ENCODE peak calls at places on chromosomes 2 and 18, in eight cellular contexts. E is kidney epithelial cell; Q is KBM-7; H is NCI-H345; X is AG20443; M is Calu3; P is activated T-helper 1 cell treated with anti-CD3 and anti-CD28 coated beads, Interleukin-12 subunit alpha, Interleukin-12 subunit beta, Interleukin-2, Interleukin-4 antibody, amounts not matched to agents 30 ng/mL and 10 ng/mL and 1 ng/mL, durations not matched to agents 14 hours and 24 hours and 36 hours; W is nucleus accumbens. B is an unnamed sample.

GRCh38 chr2:176595986-176596385 is 326.7 kb downstream of the MTX2 start:
- DNase-seq in E (no peak), Q (no peak), H (no peak), X (no peak), M (no peak), P (no peak), W (no peak), B (no peak)

GRCh38 chr18:7593194-7593819 is 26.2 kb downstream of the PTPRM start:
- DNase-seq in E (no peak), Q (no peak), H (no peak), X (no peak), M (no peak), P (no peak), W (no peak), B (no peak)

GRCh38 chr2:60806988-60807681 is 51.1 kb downstream of the PAPOLG start:
- DNase-seq in E (peak; percentile 12), Q (peak; percentile 86), H (peak; percentile 71), X (peak; percentile 72), M (no peak), P (no peak), W (no peak), B (peak; percentile 79)

GRCh38 chr2:8986327-8986976 is 17.0 kb downstream of the MBOAT2 start:
- DNase-seq in E (no peak), Q (peak; percentile 43), H (no peak), X (no peak), M (no peak), P (no peak), W (no peak), B (peak; percentile 58)

GRCh38 chr2:7405861-7406715 is 488.9 kb downstream of the RNF144A start:
- DNase-seq in E (no peak), Q (no peak), H (no peak), X (peak; percentile 74), M (no peak), P (no peak), W (no peak), B (no peak)

GRCh38 chr2:65355190-65355831 is 77.1 kb downstream of the SPRED2 start:
- DNase-seq in E (no peak), Q (no peak), H (no peak), X (no peak), M (no peak), P (no peak), W (no peak), B (no peak)

GRCh38 chr2:207067476-207067875 is 98.3 kb downstream of the KLF7 start:
- DNase-seq in E (no peak), Q (no peak), H (no peak), X (no peak), M (no peak), P (no peak), W (no peak), B (no peak)

GRCh38 chr18:9242987-9243386 is 91.6 kb upstream of the TWSG1 start:
- DNase-seq in E (no peak), Q (no peak), H (no peak), X (no peak), M (no peak), P (no peak), W (no peak), B (no peak)

GRCh38 chr2:224412064-224412921 is 10.4 kb upstream of the FAM124B start:
- DNase-seq in E (peak; percentile 26), Q (no peak), H (no peak), X (peak; percentile 76), M (no peak), P (no peak), W (no peak), B (no peak)

B was measured in OCI-M1.